ENCODE peak calls at places on chromosome 12, in four cellular contexts. One of them, this sample, is unnamed.

GRCh38 chr12:3168775-3169221 is 91.6 kb downstream of the TSPAN9 start:
- DNase-seq in MM.1S: no peak
- DNase-seq in Peyer's patch: no peak
- DNase-seq in H9: no peak
- DNase-seq in this sample: no peak

GRCh38 chr12:10719482-10719881 is 3.6 kb downstream of the YBX3 start:
- DNase-seq in MM.1S: no peak
- DNase-seq in Peyer's patch: no peak
- DNase-seq in H9: no peak
- DNase-seq in this sample: no peak

GRCh38 chr12:125889742-125890141 is 824.5 kb downstream of the AACS start:
- DNase-seq in MM.1S: no peak
- DNase-seq in Peyer's patch: no peak
- DNase-seq in H9: no peak
- DNase-seq in this sample: no peak

GRCh38 chr12:131965073-131965472 is 15.3 kb downstream of the EP400 start:
- DNase-seq in MM.1S: no peak
- DNase-seq in Peyer's patch: no peak
- DNase-seq in H9: no peak
- DNase-seq in this sample: no peak

GRCh38 chr12:67826148-67826547 is 163.1 kb upstream of the IFNG-AS1 start:
- DNase-seq in MM.1S: no peak
- DNase-seq in Peyer's patch: no peak
- DNase-seq in H9: no peak
- DNase-seq in this sample: no peak

GRCh38 chr12:68495666-68496065 is 115.0 kb upstream of the RAP1B start:
- DNase-seq in MM.1S: no peak
- DNase-seq in Peyer's patch: no peak
- DNase-seq in H9: no peak
- DNase-seq in this sample: no peak

GRCh38 chr12:29346764-29347421 is 34.1 kb downstream of the ERGIC2 start:
- DNase-seq in MM.1S: no peak
- DNase-seq in Peyer's patch: no peak
- DNase-seq in H9: no peak
- DNase-seq in this sample: no peak

GRCh38 chr12:124233846-124234620 is 60.9 kb upstream of the RFLNA start:
- DNase-seq in MM.1S: no peak
- DNase-seq in Peyer's patch: no peak
- DNase-seq in H9: no peak
- DNase-seq in this sample: no peak

GRCh38 chr12:15050664-15051063 is 77.8 kb downstream of the PDE6H start:
- DNase-seq in MM.1S: no peak
- DNase-seq in Peyer's patch: no peak
- DNase-seq in H9: no peak
- DNase-seq in this sample: no peak

GRCh38 chr12:41619705-41620104 is 431.6 kb downstream of the PDZRN4 start:
- DNase-seq in MM.1S: no peak
- DNase-seq in Peyer's patch: no peak
- DNase-seq in H9: no peak
- DNase-seq in this sample: no peak

GRCh38 chr12:127811988-127812387 is 455.0 kb upstream of the TMEM132C start:
- DNase-seq in MM.1S: no peak
- DNase-seq in Peyer's patch: no peak
- DNase-seq in H9: peak
- DNase-seq in this sample: no peak

GRCh38 chr12:11652351-11653040 is 3.0 kb downstream of the ETV6 start:
- DNase-seq in MM.1S: no peak
- DNase-seq in Peyer's patch: peak
- DNase-seq in H9: no peak
- DNase-seq in this sample: no peak

GRCh38 chr12:44628180-44628579 is 247.9 kb downstream of the NELL2 start:
- DNase-seq in MM.1S: no peak
- DNase-seq in Peyer's patch: no peak
- DNase-seq in H9: no peak
- DNase-seq in this sample: no peak

GRCh38 chr12:1553987-1554982 is 40.1 kb downstream of the FBXL14 start:
- DNase-seq in MM.1S: peak
- DNase-seq in Peyer's patch: no peak
- DNase-seq in H9: peak
- DNase-seq in this sample: no peak

GRCh38 chr12:116423053-116423452 is 136.1 kb upstream of the MAP1LC3B2 start:
- DNase-seq in MM.1S: no peak
- DNase-seq in Peyer's patch: no peak
- DNase-seq in H9: no peak
- DNase-seq in this sample: no peak

GRCh38 chr12:11710431-11710830 is 61.0 kb downstream of the ETV6 start:
- DNase-seq in MM.1S: no peak
- DNase-seq in Peyer's patch: no peak
- DNase-seq in H9: no peak
- DNase-seq in this sample: no peak

GRCh38 chr12:53868516-53868986 is 70.1 kb upstream of the HOXC13 start:
- DNase-seq in MM.1S: no peak
- DNase-seq in Peyer's patch: no peak
- DNase-seq in H9: no peak
- DNase-seq in this sample: no peak

GRCh38 chr12:19082365-19082911 is 47.1 kb upstream of the PLEKHA5 start:
- DNase-seq in MM.1S: peak
- DNase-seq in Peyer's patch: no peak
- DNase-seq in H9: no peak
- DNase-seq in this sample: no peak

GRCh38 chr12:23949212-23950010 is at the start of gene SOX5:
- DNase-seq in MM.1S: peak
- DNase-seq in Peyer's patch: no peak
- DNase-seq in H9: peak
- DNase-seq in this sample: peak
- H3K27ac ChIP-seq in MM.1S: no peak
- H3K27ac ChIP-seq in Peyer's patch: no peak
- H3K27ac ChIP-seq in H9: no peak
- H3K27ac ChIP-seq in this sample: no peak

DNA sequence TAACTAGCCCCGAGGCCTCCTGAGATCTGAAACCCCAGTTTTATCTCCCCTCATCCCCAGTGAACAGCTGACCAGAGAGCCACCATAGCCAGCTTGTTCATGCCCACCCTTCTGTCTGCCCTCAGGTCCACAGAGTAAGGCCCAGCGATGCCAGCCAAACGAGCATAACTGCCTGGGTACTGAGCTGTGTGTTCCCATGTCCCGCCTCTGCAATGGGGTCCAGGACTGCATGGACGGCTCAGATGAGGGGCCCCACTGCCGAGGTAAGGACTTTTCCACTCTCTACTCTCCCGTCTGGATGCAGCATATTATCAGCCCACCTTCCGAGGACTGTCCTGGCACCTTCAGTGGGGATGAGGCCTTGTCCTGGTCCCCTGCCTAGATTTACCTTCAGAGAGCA is 6.2 kb downstream of the LRP1-AS start:
- DNase-seq in MM.1S: no peak
- DNase-seq in Peyer's patch: no peak
- DNase-seq in H9: no peak
- DNase-seq in this sample: no peak
- H3K27ac ChIP-seq in MM.1S: no peak
- H3K27ac ChIP-seq in Peyer's patch: no peak
- H3K27ac ChIP-seq in H9: no peak
- H3K27ac ChIP-seq in this sample: no peak

GRCh38 chr12:108139454-108139853 is 10.4 kb downstream of the WSCD2 start:
- DNase-seq in MM.1S: no peak
- DNase-seq in Peyer's patch: no peak
- DNase-seq in H9: no peak
- DNase-seq in this sample: no peak
- H3K27ac ChIP-seq in MM.1S: no peak
- H3K27ac ChIP-seq in Peyer's patch: no peak
- H3K27ac ChIP-seq in H9: no peak
- H3K27ac ChIP-seq in this sample: no peak

GRCh38 chr12:93376436-93377251 is 1.1 kb upstream of the NUDT4 start:
- DNase-seq in MM.1S: no peak
- DNase-seq in Peyer's patch: no peak
- DNase-seq in H9: peak
- DNase-seq in this sample: peak

GRCh38 chr12:93379432-93380308 is 1.9 kb downstream of the NUDT4 start:
- DNase-seq in MM.1S: peak
- DNase-seq in Peyer's patch: no peak
- DNase-seq in H9: no peak
- DNase-seq in this sample: no peak

GRCh38 chr12:93378373-93379310 is 917 bp downstream of the NUDT4 start:
- DNase-seq in MM.1S: peak
- DNase-seq in Peyer's patch: peak
- DNase-seq in H9: peak
- DNase-seq in this sample: peak

GRCh38 chr12:93375906-93376305 is 1.8 kb upstream of the NUDT4 start:
- DNase-seq in MM.1S: no peak
- DNase-seq in Peyer's patch: no peak
- DNase-seq in H9: no peak
- DNase-seq in this sample: no peak

GRCh38 chr12:93377252-93377542 is 528 bp upstream of the NUDT4 start:
- DNase-seq in MM.1S: no peak
- DNase-seq in Peyer's patch: no peak
- DNase-seq in H9: no peak
- DNase-seq in this sample: no peak
- H3K27ac ChIP-seq in MM.1S: no peak
- H3K27ac ChIP-seq in Peyer's patch: peak
- H3K27ac ChIP-seq in H9: no peak
- H3K27ac ChIP-seq in this sample: peak

GRCh38 chr12:27193854-27194544 is 50.1 kb upstream of the STK38L start:
- DNase-seq in MM.1S: no peak
- DNase-seq in Peyer's patch: no peak
- DNase-seq in H9: no peak
- DNase-seq in this sample: no peak
- H3K27ac ChIP-seq in MM.1S: no peak
- H3K27ac ChIP-seq in Peyer's patch: peak
- H3K27ac ChIP-seq in H9: no peak
- H3K27ac ChIP-seq in this sample: peak

GRCh38 chr12:95261109-95261508 is 43.5 kb downstream of the VEZT start:
- DNase-seq in MM.1S: no peak
- DNase-seq in Peyer's patch: no peak
- DNase-seq in H9: no peak
- DNase-seq in this sample: no peak

GRCh38 chr12:95266250-95266649 is 48.6 kb downstream of the VEZT start:
- DNase-seq in MM.1S: no peak
- DNase-seq in Peyer's patch: no peak
- DNase-seq in H9: no peak
- DNase-seq in this sample: no peak

GRCh38 chr12:95259368-95259767 is 41.8 kb downstream of the VEZT start:
- DNase-seq in MM.1S: no peak
- DNase-seq in Peyer's patch: no peak
- DNase-seq in H9: no peak
- DNase-seq in this sample: no peak

GRCh38 chr12:95265765-95266164 is 48.2 kb downstream of the VEZT start:
- DNase-seq in MM.1S: no peak
- DNase-seq in Peyer's patch: no peak
- DNase-seq in H9: no peak
- DNase-seq in this sample: no peak

DNA sequence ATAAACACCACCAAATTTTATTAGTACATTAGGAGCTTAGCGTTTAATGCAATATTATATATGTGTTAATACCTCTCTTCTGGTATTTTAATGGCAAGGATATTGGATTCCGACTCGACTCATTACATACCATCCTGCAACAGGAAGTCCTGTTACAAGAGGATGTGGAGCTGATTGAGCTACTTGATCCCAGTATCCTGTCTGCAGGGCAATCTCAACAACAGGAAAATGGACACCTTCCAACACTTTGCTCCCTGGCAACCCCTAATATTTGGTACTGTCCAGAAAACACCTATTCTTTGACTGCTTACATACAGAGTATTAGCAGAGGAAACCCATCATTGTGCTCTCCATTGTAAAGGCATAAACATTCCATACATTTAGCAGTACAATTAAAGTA is 45.2 kb downstream of the VEZT start:
- DNase-seq in MM.1S: no peak
- DNase-seq in Peyer's patch: no peak
- DNase-seq in H9: no peak
- DNase-seq in this sample: no peak
- H3K27ac ChIP-seq in MM.1S: no peak
- H3K27ac ChIP-seq in Peyer's patch: no peak
- H3K27ac ChIP-seq in H9: no peak
- H3K27ac ChIP-seq in this sample: no peak

GRCh38 chr12:100201604-100202423 is 1.2 kb downstream of the ACTR6 start:
- DNase-seq in MM.1S: no peak
- DNase-seq in Peyer's patch: no peak
- DNase-seq in H9: no peak
- DNase-seq in this sample: no peak

GRCh38 chr12:100200450-100201181 is at the start of gene ACTR6:
- DNase-seq in MM.1S: peak
- DNase-seq in Peyer's patch: peak
- DNase-seq in H9: peak
- DNase-seq in this sample: peak

GRCh38 chr12:100199023-100199346 is 1.6 kb upstream of the ACTR6 start:
- DNase-seq in MM.1S: no peak
- DNase-seq in Peyer's patch: no peak
- DNase-seq in H9: no peak
- DNase-seq in this sample: no peak

GRCh38 chr12:100199347-100200136 is 1.1 kb upstream of the ACTR6 start:
- DNase-seq in MM.1S: peak
- DNase-seq in Peyer's patch: peak
- DNase-seq in H9: peak
- DNase-seq in this sample: peak

DNA sequence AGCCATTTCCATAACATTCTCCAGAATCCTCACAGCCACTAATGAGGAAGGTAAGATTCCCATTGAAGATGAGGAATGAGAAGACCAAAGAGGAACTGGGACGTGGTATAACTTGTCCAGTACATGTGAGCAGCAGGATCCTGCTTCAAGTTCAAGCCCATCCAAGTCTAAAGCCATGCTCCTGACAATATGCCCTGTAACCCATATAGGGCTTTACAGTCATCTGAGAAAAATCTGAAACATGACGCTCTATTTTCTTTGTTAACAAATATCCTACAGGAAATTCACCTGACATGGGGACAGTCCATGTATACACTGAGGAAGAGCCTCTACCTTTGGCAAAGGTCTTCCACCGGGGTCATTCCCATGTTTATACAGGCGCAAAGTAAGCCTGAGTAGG is 3.1 kb upstream of the ACTR6 start:
- DNase-seq in MM.1S: no peak
- DNase-seq in Peyer's patch: no peak
- DNase-seq in H9: no peak
- DNase-seq in this sample: no peak
- H3K27ac ChIP-seq in MM.1S: no peak
- H3K27ac ChIP-seq in Peyer's patch: no peak
- H3K27ac ChIP-seq in H9: no peak
- H3K27ac ChIP-seq in this sample: no peak

This sample was measured in lung.